ENCODE peak calls at places on chromosomes 6 and 20, in seven cellular contexts. P, F, R, L, V, Z and Q are unnamed samples.

GRCh38 chr6:7594579-7595125 is 4.7 kb downstream of the SNRNP48 start:
- DNase-seq in P (no peak), F (no peak), R (peak), L (no peak), V (no peak), Z (no peak), Q (no peak)

GRCh38 chr20:39473533-39473932 is 511.4 kb downstream of the DHX35 start:
- DNase-seq in P (no peak), F (no peak), R (no peak), L (no peak), V (no peak), Z (no peak), Q (no peak)

GRCh38 chr20:38673731-38674177 is 50.5 kb upstream of the SLC32A1 start:
- DNase-seq in P (no peak), F (no peak), R (peak), L (no peak), V (no peak), Z (no peak), Q (no peak)

GRCh38 chr20:3543901-3544507 is 73.2 kb downstream of the ATRN start:
- DNase-seq in P (no peak), F (no peak), R (peak), L (no peak), V (no peak), Z (no peak), Q (no peak)

GRCh38 chr6:149170564-149171452 is 146.7 kb upstream of the TAB2 start:
- DNase-seq in P (peak), F (no peak), R (no peak), L (no peak), V (no peak), Z (no peak), Q (no peak)

GRCh38 chr20:13271977-13272975 is 51.2 kb downstream of the ISM1 start:
- DNase-seq in P (no peak), F (no peak), R (peak), L (no peak), V (no peak), Z (no peak), Q (no peak)

GRCh38 chr6:119661078-119661477 is 311.5 kb upstream of the MAN1A1 start:
- DNase-seq in P (no peak), F (no peak), R (no peak), L (no peak), V (no peak), Z (no peak), Q (no peak)

GRCh38 chr6:10687582-10687981 is 6.8 kb downstream of the C6orf52 start:
- DNase-seq in P (no peak), F (no peak), R (no peak), L (no peak), V (no peak), Z (no peak), Q (no peak)

GRCh38 chr6:32883789-32884188 is 29.8 kb downstream of the PSMB9 start:
- DNase-seq in P (no peak), F (peak), R (peak), L (no peak), V (peak), Z (no peak), Q (no peak)

GRCh38 chr6:20906938-20907337 is 372.7 kb downstream of the CDKAL1 start:
- DNase-seq in P (no peak), F (no peak), R (peak), L (no peak), V (peak), Z (no peak), Q (no peak)

GRCh38 chr6:34235605-34236422 is 859 bp upstream of the HMGA1 start:
- DNase-seq in P (no peak), F (peak), R (peak), L (peak), V (no peak), Z (peak), Q (peak)

GRCh38 chr20:30912006-30912660 is 345.3 kb upstream of the DEFB115 start:
- DNase-seq in P (no peak), F (no peak), R (peak), L (no peak), V (no peak), Z (no peak), Q (no peak)

GRCh38 chr6:15974817-15975216 is 154.1 kb upstream of the MYLIP start:
- DNase-seq in P (no peak), F (no peak), R (no peak), L (no peak), V (no peak), Z (no peak), Q (no peak)

GRCh38 chr6:128161263-128161662 is 260.4 kb upstream of the THEMIS start:
- DNase-seq in P (no peak), F (no peak), R (no peak), L (no peak), V (no peak), Z (no peak), Q (no peak)